ENCODE peak calls at places on chromosome 3, in ten cellular contexts. T is Ammon's horn, E is SJSA1, P is A172, I is H54, K is adrenal gland, O is NCI-H1105, D is fibroblast of the aortic adventitia, G is neural crest cell, U is neuronal stem cell. Q is an unnamed sample.

GRCh38 chr3:156819842-156820686 is 6.1 kb upstream of the LEKR1 start:
- DNase-seq in U (no peak), T (no peak), D (no peak), E (no peak), P (no peak), G (no peak), I (no peak), K (peak; percentile 31), O (no peak), Q (no peak)

GRCh38 chr3:195866686-195867511 is 41.5 kb downstream of the TNK2 start:
- DNase-seq in K (no peak), I (no peak), E (no peak), D (no peak), G (no peak), T (no peak), O (no peak), U (no peak), P (no peak), Q (no peak)

GRCh38 chr3:127747751-127748521 is 74.4 kb downstream of the MGLL start:
- DNase-seq in O (no peak), K (no peak), D (peak; percentile 90), P (peak; percentile 97), I (peak; percentile 76), U (no peak), E (peak; percentile 92), T (no peak), G (no peak), Q (no peak)

GRCh38 chr3:166283856-166284255 is 446.6 kb upstream of the BCHE start:
- DNase-seq in G (no peak), O (no peak), K (peak; percentile 39), U (no peak), T (peak; percentile 72), D (peak; percentile 92), P (peak; percentile 75), I (no peak), E (no peak), Q (no peak)

GRCh38 chr3:142618917-142619401 is 22.8 kb downstream of the PLS1 start:
- DNase-seq in K (no peak), I (no peak), T (peak; percentile 28), D (peak; percentile 35), O (no peak), U (no peak), E (no peak), G (no peak), P (peak; percentile 48), Q (peak; percentile 76)

GRCh38 chr3:42012378-42012934 is 50.6 kb upstream of the ULK4 start:
- DNase-seq in U (no peak), O (no peak), P (no peak), D (no peak), I (no peak), E (no peak), G (no peak), K (no peak), T (no peak), Q (no peak)

GRCh38 chr3:49674491-49674983 is 386 bp downstream of the APEH start:
- DNase-seq in P (no peak), U (no peak), K (no peak), D (no peak), O (no peak), I (no peak), E (no peak), G (no peak), T (no peak), Q (no peak)

GRCh38 chr3:155231792-155232191 is 61.7 kb downstream of the STRIT1 start:
- DNase-seq in O (no peak), I (no peak), E (no peak), D (no peak), K (no peak), G (no peak), P (no peak), U (no peak), T (no peak), Q (no peak)

GRCh38 chr3:130259170-130259874 is 86.2 kb upstream of the COL6A5 start:
- DNase-seq in E (no peak), U (no peak), D (no peak), G (no peak), I (no peak), O (no peak), T (no peak), P (no peak), K (no peak), Q (no peak)

GRCh38 chr3:27319847-27320526 is 49.2 kb downstream of the NEK10 start:
- DNase-seq in U (no peak), I (no peak), D (peak; percentile 42), K (no peak), O (no peak), T (no peak), E (no peak), P (no peak), G (no peak), Q (no peak)

GRCh38 chr3:13332158-13332557 is 88.0 kb downstream of the NUP210 start:
- DNase-seq in I (peak; percentile 38), O (no peak), U (no peak), G (no peak), P (peak; percentile 62), D (no peak), K (no peak), E (no peak), T (no peak), Q (no peak)

GRCh38 chr3:50627407-50628051 is 10.6 kb downstream of the MAPKAPK3 start:
- DNase-seq in T (peak; percentile 73), U (no peak), P (peak; percentile 98), K (peak; percentile 89), G (no peak), D (peak; percentile 56), I (peak; percentile 91), E (peak; percentile 86), O (no peak), Q (peak; percentile 97)

GRCh38 chr3:126781889-126782491 is 78.0 kb downstream of the CHCHD6 start:
- DNase-seq in E (peak; percentile 83), O (no peak), K (no peak), I (peak; percentile 15), D (peak; percentile 96), T (peak; percentile 7), P (peak; percentile 87), G (no peak), U (no peak), Q (no peak)

GRCh38 chr3:29914861-29915524 is 634.1 kb downstream of the RBMS3 start:
- DNase-seq in O (no peak), G (no peak), P (no peak), E (no peak), K (no peak), I (no peak), D (peak; percentile 72), U (no peak), T (no peak), Q (no peak)

GRCh38 chr3:152574461-152575079 is 260.4 kb upstream of the P2RY1 start:
- DNase-seq in K (peak; percentile 57), I (no peak), T (peak; percentile 87), G (peak; percentile 9), U (peak; percentile 24), O (peak; percentile 71), E (no peak), D (peak; percentile 79), P (peak; percentile 64), Q (peak; percentile 57)

GRCh38 chr3:66456711-66457173 is 44.1 kb downstream of the LRIG1 start:
- DNase-seq in U (no peak), P (no peak), T (peak; percentile 79), G (no peak), E (no peak), K (no peak), I (no peak), O (no peak), D (no peak), Q (peak; percentile 35)

GRCh38 chr3:191721390-191721801 is 260.4 kb downstream of the PYDC2 start:
- DNase-seq in T (no peak), I (no peak), O (peak; percentile 47), K (no peak), P (peak; percentile 16), E (no peak), U (no peak), D (peak; percentile 2), G (no peak), Q (no peak)

GRCh38 chr3:45026957-45027356 is 854 bp downstream of the CLEC3B start:
- DNase-seq in O (no peak), P (no peak), E (peak; percentile 70), T (no peak), K (peak; percentile 61), G (no peak), U (no peak), I (peak; percentile 40), D (peak; percentile 39), Q (no peak)

GRCh38 chr3:4976109-4976508 is 3.1 kb upstream of the BHLHE40 start:
- DNase-seq in E (no peak), G (peak; percentile 25), I (no peak), P (peak; percentile 87), T (peak; percentile 73), D (peak; percentile 75), U (no peak), O (peak; percentile 3), K (peak; percentile 56), Q (peak; percentile 73)

GRCh38 chr3:186993210-186993782 is 63.0 kb downstream of the ST6GAL1 start:
- DNase-seq in T (no peak), G (no peak), D (no peak), E (no peak), I (no peak), U (no peak), P (no peak), O (no peak), K (no peak), Q (no peak)

GRCh38 chr3:46090161-46090591 is 62.9 kb upstream of the XCR1 start:
- DNase-seq in I (no peak), O (no peak), E (no peak), K (no peak), U (no peak), D (no peak), P (peak; percentile 18), G (no peak), T (no peak), Q (peak; percentile 78)

GRCh38 chr3:36957862-36958686 is 13.2 kb upstream of the TRANK1 start:
- DNase-seq in P (peak; percentile 76), I (no peak), K (no peak), D (peak; percentile 72), T (no peak), U (no peak), G (no peak), O (no peak), E (no peak), Q (peak; percentile 59)

GRCh38 chr3:172616061-172616461 is 92.8 kb upstream of the TNFSF10 start:
- DNase-seq in G (no peak), T (no peak), P (no peak), D (peak; percentile 30), I (no peak), E (no peak), O (no peak), U (no peak), K (no peak), Q (no peak)

GRCh38 chr3:13346481-13347389 is 73.4 kb downstream of the NUP210 start:
- DNase-seq in K (peak; percentile 19), T (peak; percentile 24), I (no peak), E (no peak), U (no peak), P (peak; percentile 66), D (no peak), O (no peak), G (no peak), Q (no peak)

GRCh38 chr3:53219897-53220483 is 35.8 kb downstream of the TKT start:
- DNase-seq in U (peak; percentile 82), G (peak; percentile 97), P (peak; percentile 78), K (peak; percentile 90), E (peak; percentile 79), D (peak; percentile 78), O (peak; percentile 2), I (peak; percentile 88), T (peak; percentile 90), Q (peak; percentile 71)

GRCh38 chr3:123692041-123692440 is 107.2 kb upstream of the HACD2 start:
- DNase-seq in T (no peak), K (no peak), P (peak; percentile 44), U (no peak), G (no peak), D (no peak), I (peak; percentile 35), E (no peak), O (no peak), Q (no peak)

GRCh38 chr3:195790891-195791290 is 20.8 kb downstream of the MUC4 start:
- DNase-seq in P (no peak), U (no peak), I (no peak), O (no peak), D (no peak), G (no peak), K (no peak), E (no peak), T (no peak), Q (no peak)

GRCh38 chr3:194690501-194691372 is 5.1 kb downstream of the FAM43A start:
- DNase-seq in O (no peak), P (peak; percentile 51), G (no peak), U (no peak), T (no peak), I (no peak), E (no peak), K (no peak), D (no peak), Q (no peak)